ENCODE peak calls at places on chromosomes 6 and 20, in five cellular contexts. Z is midbrain, Q is stromal cell of bone marrow, I is heart left ventricle, A is astrocyte of the spinal cord. L is an unnamed sample.

GRCh38 chr6:46772754-46773153 is 20.4 kb upstream of the MEP1A start:
- DNase-seq in A (no peak), Q (no peak), Z (peak), I (peak), L (no peak)

GRCh38 chr6:166456360-166457156 is 73.8 kb upstream of the MPC1 start:
- DNase-seq in Q (no peak), I (no peak), A (peak), Z (peak), L (no peak)

GRCh38 chr6:155939253-155939652 is 483.6 kb upstream of the NOX3 start:
- DNase-seq in I (no peak), A (no peak), Q (no peak), Z (no peak), L (no peak)

GRCh38 chr20:9161308-9161707 is 92.4 kb downstream of the PLCB4 start:
- DNase-seq in Q (no peak), I (no peak), A (no peak), Z (no peak), L (no peak)

GRCh38 chr6:36805917-36806316 is 33.3 kb downstream of the CPNE5 start:
- DNase-seq in Q (no peak), Z (no peak), I (no peak), A (no peak), L (no peak)

GRCh38 chr20:59004493-59004762 is 2.6 kb downstream of the CTSZ start:
- DNase-seq in Q (no peak), Z (no peak), I (peak), A (no peak), L (no peak)

GRCh38 chr6:28661097-28661713 is 135.5 kb downstream of the GPX5 start:
- DNase-seq in Q (no peak), I (no peak), Z (no peak), A (no peak), L (no peak)

GRCh38 chr6:163841733-163842132 is 427.2 kb downstream of the QKI start:
- DNase-seq in Z (no peak), Q (no peak), I (no peak), A (no peak), L (no peak)

GRCh38 chr20:10752206-10752605 is 78.4 kb upstream of the JAG1 start:
- DNase-seq in Z (no peak), Q (no peak), I (no peak), A (no peak), L (no peak)

L was measured in right atrium auricular region.